ENCODE peak calls at places on chromosomes 6 and 20, in four cellular contexts. One of them, this sample, is unnamed.

GRCh38 chr6:118061666-118062065 is 154.6 kb downstream of the SLC35F1 start:
- DNase-seq in HCT116: no peak
- DNase-seq in mesenchymal stem cell: no peak
- DNase-seq in neural progenitor cell: no peak
- DNase-seq in this sample: no peak

GRCh38 chr20:13325033-13325432 is 104.0 kb downstream of the ISM1 start:
- DNase-seq in neural progenitor cell: peak; percentile 61
- DNase-seq in mesenchymal stem cell: peak; percentile 44
- DNase-seq in HCT116: peak; percentile 18
- DNase-seq in this sample: peak; percentile 44

GRCh38 chr6:37891072-37891471 is 71.5 kb downstream of the ZFAND3 start:
- DNase-seq in HCT116: no peak
- DNase-seq in neural progenitor cell: no peak
- DNase-seq in mesenchymal stem cell: no peak
- DNase-seq in this sample: no peak

GRCh38 chr6:32410906-32411305 is 3.9 kb upstream of the BTNL2 start:
- DNase-seq in HCT116: no peak
- DNase-seq in mesenchymal stem cell: no peak
- DNase-seq in neural progenitor cell: no peak
- DNase-seq in this sample: no peak

GRCh38 chr6:39303425-39304153 is 10.6 kb downstream of the KCNK17 start:
- DNase-seq in HCT116: no peak
- DNase-seq in mesenchymal stem cell: no peak
- DNase-seq in neural progenitor cell: no peak
- DNase-seq in this sample: no peak

GRCh38 chr6:151229401-151230276 is 10.1 kb upstream of the AKAP12 start:
- DNase-seq in mesenchymal stem cell: no peak
- DNase-seq in neural progenitor cell: no peak
- DNase-seq in HCT116: no peak
- DNase-seq in this sample: no peak

GRCh38 chr6:167479967-167480653 is 155.2 kb downstream of the TTLL2 start:
- DNase-seq in HCT116: no peak
- DNase-seq in mesenchymal stem cell: no peak
- DNase-seq in neural progenitor cell: no peak
- DNase-seq in this sample: no peak

GRCh38 chr6:19712012-19712688 is 125.0 kb upstream of the ID4 start:
- DNase-seq in neural progenitor cell: no peak
- DNase-seq in mesenchymal stem cell: no peak
- DNase-seq in HCT116: no peak
- DNase-seq in this sample: no peak

GRCh38 chr20:23754731-23755130 is 4.0 kb upstream of the CST1 start:
- DNase-seq in mesenchymal stem cell: no peak
- DNase-seq in HCT116: no peak
- DNase-seq in neural progenitor cell: no peak
- DNase-seq in this sample: no peak

GRCh38 chr20:18904624-18905023 is 91.0 kb downstream of the SCP2D1 start:
- DNase-seq in mesenchymal stem cell: no peak
- DNase-seq in neural progenitor cell: peak; percentile 18
- DNase-seq in HCT116: peak; percentile 1
- DNase-seq in this sample: no peak

GRCh38 chr6:166275714-166276166 is 32.5 kb downstream of the PRR18 start:
- DNase-seq in HCT116: no peak
- DNase-seq in mesenchymal stem cell: peak; percentile 51
- DNase-seq in neural progenitor cell: peak; percentile 77
- DNase-seq in this sample: peak; percentile 80

GRCh38 chr6:111276736-111277135 is 189.4 kb downstream of the SLC16A10 start:
- DNase-seq in HCT116: no peak
- DNase-seq in neural progenitor cell: no peak
- DNase-seq in mesenchymal stem cell: no peak
- DNase-seq in this sample: no peak

GRCh38 chr6:169536446-169537170 is 165.2 kb downstream of the WDR27 start:
- DNase-seq in mesenchymal stem cell: peak; percentile 52
- DNase-seq in HCT116: no peak
- DNase-seq in neural progenitor cell: no peak
- DNase-seq in this sample: peak; percentile 57

GRCh38 chr20:58131111-58131510 is 97.3 kb downstream of the ANKRD60 start:
- DNase-seq in mesenchymal stem cell: no peak
- DNase-seq in neural progenitor cell: peak; percentile 70
- DNase-seq in HCT116: no peak
- DNase-seq in this sample: peak; percentile 38

GRCh38 chr20:18164356-18164755 is 26.7 kb downstream of the KAT14 start:
- DNase-seq in neural progenitor cell: no peak
- DNase-seq in HCT116: no peak
- DNase-seq in mesenchymal stem cell: no peak
- DNase-seq in this sample: peak; percentile 3

GRCh38 chr6:36660771-36661471 is 17.6 kb upstream of the CDKN1A start:
- DNase-seq in neural progenitor cell: peak; percentile 84
- DNase-seq in HCT116: no peak
- DNase-seq in mesenchymal stem cell: no peak
- DNase-seq in this sample: no peak

GRCh38 chr6:129792049-129792448 is 69.1 kb downstream of the TMEM244 start:
- DNase-seq in mesenchymal stem cell: no peak
- DNase-seq in HCT116: no peak
- DNase-seq in neural progenitor cell: no peak
- DNase-seq in this sample: no peak

GRCh38 chr6:124993327-124993726 is 31.1 kb downstream of the RNF217 start:
- DNase-seq in mesenchymal stem cell: no peak
- DNase-seq in HCT116: no peak
- DNase-seq in neural progenitor cell: no peak
- DNase-seq in this sample: no peak

GRCh38 chr20:57263127-57263609 is 3.3 kb downstream of the BMP7 start:
- DNase-seq in HCT116: no peak
- DNase-seq in neural progenitor cell: peak; percentile 69
- DNase-seq in mesenchymal stem cell: no peak
- DNase-seq in this sample: no peak

GRCh38 chr6:72825265-72825918 is 203.5 kb downstream of the KCNQ5 start:
- DNase-seq in mesenchymal stem cell: peak; percentile 95
- DNase-seq in HCT116: no peak
- DNase-seq in neural progenitor cell: no peak
- DNase-seq in this sample: peak; percentile 21

GRCh38 chr20:46282669-46283068 is 25.6 kb downstream of the CDH22 start:
- DNase-seq in neural progenitor cell: peak; percentile 73
- DNase-seq in mesenchymal stem cell: no peak
- DNase-seq in HCT116: no peak
- DNase-seq in this sample: no peak

GRCh38 chr20:3971145-3971544 is 44.2 kb downstream of the RNF24 start:
- DNase-seq in HCT116: no peak
- DNase-seq in mesenchymal stem cell: no peak
- DNase-seq in neural progenitor cell: no peak
- DNase-seq in this sample: no peak

GRCh38 chr20:36499723-36500501 is 41.4 kb upstream of the MYL9 start:
- DNase-seq in HCT116: no peak
- DNase-seq in mesenchymal stem cell: peak; percentile 71
- DNase-seq in neural progenitor cell: no peak
- DNase-seq in this sample: no peak

GRCh38 chr20:36499211-36499610 is 42.1 kb upstream of the MYL9 start:
- DNase-seq in neural progenitor cell: no peak
- DNase-seq in mesenchymal stem cell: no peak
- DNase-seq in HCT116: no peak
- DNase-seq in this sample: no peak

GRCh38 chr20:36498386-36499179 is 42.7 kb upstream of the MYL9 start:
- DNase-seq in neural progenitor cell: no peak
- DNase-seq in mesenchymal stem cell: no peak
- DNase-seq in HCT116: no peak
- DNase-seq in this sample: no peak

GRCh38 chr20:36504295-36504694 is 37.0 kb upstream of the MYL9 start:
- DNase-seq in neural progenitor cell: no peak
- DNase-seq in mesenchymal stem cell: no peak
- DNase-seq in HCT116: no peak
- DNase-seq in this sample: no peak

GRCh38 chr20:36501367-36502006 is 39.8 kb upstream of the MYL9 start:
- DNase-seq in HCT116: no peak
- DNase-seq in neural progenitor cell: no peak
- DNase-seq in mesenchymal stem cell: no peak
- DNase-seq in this sample: no peak
- H3K36me3 ChIP-seq in HCT116: no peaks in the 10 kb centered on the region
- H3K36me3 ChIP-seq in neural progenitor cell: peaks cover 6% of the 10 kb centered on the region
- H3K36me3 ChIP-seq in mesenchymal stem cell: peaks cover 92% of the 10 kb centered on the region
- H3K36me3 ChIP-seq in this sample: peaks cover 79% of the 10 kb centered on the region

GRCh38 chr20:36017034-36017951 is 48.9 kb downstream of the CNBD2 start:
- DNase-seq in neural progenitor cell: no peak
- DNase-seq in HCT116: no peak
- DNase-seq in mesenchymal stem cell: no peak
- DNase-seq in this sample: peak; percentile 87

GRCh38 chr20:36015806-36016401 is 47.5 kb downstream of the CNBD2 start:
- DNase-seq in HCT116: no peak
- DNase-seq in neural progenitor cell: no peak
- DNase-seq in mesenchymal stem cell: no peak
- DNase-seq in this sample: no peak

GRCh38 chr20:36018208-36018988 is 50.0 kb downstream of the CNBD2 start:
- DNase-seq in HCT116: no peak
- DNase-seq in mesenchymal stem cell: no peak
- DNase-seq in neural progenitor cell: no peak
- DNase-seq in this sample: no peak
- H3K36me3 ChIP-seq in HCT116: no peaks in the 10 kb centered on the region
- H3K36me3 ChIP-seq in mesenchymal stem cell: no peaks in the 10 kb centered on the region
- H3K36me3 ChIP-seq in neural progenitor cell: no peaks in the 10 kb centered on the region
- H3K36me3 ChIP-seq in this sample: no peaks in the 10 kb centered on the region

DNA sequence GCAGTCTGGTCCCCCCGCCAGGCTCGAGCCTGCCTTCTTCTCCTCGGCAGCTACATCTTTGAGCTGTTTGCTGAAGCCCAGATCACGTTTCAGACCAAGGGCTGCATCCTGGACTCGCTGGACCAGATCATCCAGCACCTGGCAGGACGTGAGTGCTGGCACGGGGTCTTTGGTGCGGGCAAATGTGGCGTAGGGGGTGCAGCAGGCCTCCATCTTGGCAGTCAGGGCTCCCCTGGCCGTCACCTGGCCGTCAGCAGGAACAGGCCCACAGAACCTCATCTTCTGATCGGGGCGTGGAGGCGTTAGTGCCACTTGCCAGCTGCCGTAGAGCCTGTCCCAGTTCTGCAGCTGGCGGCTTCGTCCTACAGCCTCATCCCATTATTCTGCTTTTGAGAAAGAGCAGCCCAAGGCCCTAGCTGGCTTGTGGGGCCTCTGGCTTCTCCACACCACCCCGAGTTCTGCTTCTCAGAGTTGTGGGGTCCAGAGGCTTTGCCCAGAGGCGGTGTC is 16.6 kb upstream of the TNFRSF6B start:
- DNase-seq in neural progenitor cell: no peak
- DNase-seq in HCT116: no peak
- DNase-seq in mesenchymal stem cell: no peak
- DNase-seq in this sample: no peak
- H3K36me3 ChIP-seq in neural progenitor cell: no peaks in the 10 kb centered on the region
- H3K36me3 ChIP-seq in HCT116: peaks cover 4% of the 10 kb centered on the region
- H3K36me3 ChIP-seq in mesenchymal stem cell: peaks cover 48% of the 10 kb centered on the region
- H3K36me3 ChIP-seq in this sample: peaks cover 32% of the 10 kb centered on the region

DNA sequence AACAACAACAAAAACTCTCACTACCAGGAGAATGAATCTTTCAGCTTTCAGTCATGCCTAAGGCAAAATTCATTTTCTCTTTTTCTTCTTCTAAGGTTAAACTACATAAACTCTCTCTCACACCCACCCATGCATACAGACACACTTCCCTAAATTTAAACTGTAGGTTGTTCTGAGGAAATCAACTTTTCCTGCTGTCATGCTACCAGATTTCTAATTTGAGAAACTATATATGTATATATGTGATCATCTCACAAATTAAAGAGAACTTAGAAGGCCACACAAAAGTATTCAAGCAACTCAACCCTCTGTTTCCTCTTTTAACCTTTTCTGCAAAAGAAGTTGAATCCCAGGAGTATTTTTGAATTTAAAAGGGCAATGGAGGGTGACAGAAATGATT is 532.5 kb downstream of the KIF16B start:
- DNase-seq in HCT116: no peak
- DNase-seq in mesenchymal stem cell: no peak
- DNase-seq in neural progenitor cell: no peak
- DNase-seq in this sample: no peak
- H3K36me3 ChIP-seq in HCT116: no peaks in the 10 kb centered on the region
- H3K36me3 ChIP-seq in mesenchymal stem cell: no peaks in the 10 kb centered on the region
- H3K36me3 ChIP-seq in neural progenitor cell: no peaks in the 10 kb centered on the region
- H3K36me3 ChIP-seq in this sample: no peaks in the 10 kb centered on the region

DNA sequence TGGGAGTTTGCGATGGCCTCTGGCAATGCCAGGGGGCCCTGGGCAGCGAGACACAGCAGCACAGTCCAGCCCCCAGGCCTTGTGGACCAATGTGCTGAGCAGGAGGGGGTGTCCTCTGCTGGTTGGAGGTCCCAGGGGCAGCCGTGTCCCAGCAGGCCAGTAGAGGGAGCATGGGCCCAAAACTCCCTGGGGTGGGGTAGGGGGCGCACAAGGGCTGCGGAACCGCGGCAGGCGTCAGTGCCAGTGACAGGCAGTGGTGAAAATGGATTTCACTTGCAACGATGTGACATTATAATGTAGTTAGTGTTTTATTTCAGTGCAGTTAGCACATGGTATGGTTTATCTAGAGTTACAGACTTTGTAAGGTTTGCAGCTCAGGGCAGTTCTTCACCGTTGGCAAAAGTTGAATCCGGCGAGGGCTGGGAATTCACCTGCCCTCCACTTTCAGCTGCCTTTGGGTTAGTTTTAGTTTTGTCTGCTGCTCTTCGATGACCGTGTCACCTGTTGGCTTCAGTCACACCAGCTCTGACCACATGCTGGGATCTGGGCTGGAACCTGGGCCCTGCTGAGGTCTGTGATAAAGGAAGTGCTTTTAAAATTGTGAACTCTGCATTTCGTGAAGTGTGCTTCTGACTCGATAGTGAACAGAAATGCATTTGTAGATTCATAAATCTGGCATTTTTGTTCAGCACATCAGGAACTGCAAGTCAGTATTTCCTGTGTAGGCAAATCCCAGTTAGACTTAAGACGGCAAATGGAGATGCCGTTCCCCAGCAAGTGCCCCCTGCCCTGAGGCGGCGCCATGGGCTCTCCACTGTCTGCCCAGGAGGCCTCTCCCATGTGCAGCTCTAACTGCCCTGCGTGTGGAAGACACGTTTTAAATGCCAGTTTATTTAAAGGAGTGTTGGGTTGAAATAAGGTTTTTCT is 46.8 kb downstream of the PYGB start:
- DNase-seq in mesenchymal stem cell: peak; percentile 75
- DNase-seq in neural progenitor cell: peak; percentile 85
- DNase-seq in HCT116: peak; percentile 35
- DNase-seq in this sample: peak; percentile 70
- H3K36me3 ChIP-seq in mesenchymal stem cell: peaks cover 82% of the 10 kb centered on the region
- H3K36me3 ChIP-seq in neural progenitor cell: no peaks in the 10 kb centered on the region
- H3K36me3 ChIP-seq in HCT116: peaks cover 6% of the 10 kb centered on the region
- H3K36me3 ChIP-seq in this sample: peaks cover 49% of the 10 kb centered on the region

DNA sequence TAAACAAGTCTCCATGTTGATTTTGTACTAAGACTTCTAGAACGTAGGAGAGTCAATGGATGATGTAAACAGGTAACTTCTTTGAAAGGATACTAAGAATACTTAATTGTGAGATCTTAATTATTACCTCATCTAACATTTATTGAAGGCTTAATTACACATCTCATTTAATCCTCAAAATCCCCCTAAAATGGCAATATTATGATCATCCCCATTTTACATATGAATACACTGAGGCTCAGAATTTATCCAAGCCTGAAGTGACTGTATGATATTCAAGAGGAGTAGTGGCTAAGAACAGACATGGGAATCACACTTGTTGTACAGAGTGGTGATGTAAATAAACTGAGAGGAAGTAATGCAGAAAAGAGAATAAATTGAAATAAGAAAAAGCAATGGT is 22.9 kb downstream of the NOL7 start:
- DNase-seq in mesenchymal stem cell: no peak
- DNase-seq in neural progenitor cell: no peak
- DNase-seq in HCT116: no peak
- DNase-seq in this sample: no peak
- H3K36me3 ChIP-seq in mesenchymal stem cell: peaks cover 92% of the 10 kb centered on the region
- H3K36me3 ChIP-seq in neural progenitor cell: peaks cover 33% of the 10 kb centered on the region
- H3K36me3 ChIP-seq in HCT116: peaks cover 12% of the 10 kb centered on the region
- H3K36me3 ChIP-seq in this sample: peaks cover 57% of the 10 kb centered on the region